ENCODE peak calls at places on chromosome 15, in eight cellular contexts. One of them, this sample, is unnamed.
A peak's percentile ranks its signal among the peaks of the same experiment; 100 is the strongest.

GRCh38 chr15:85603160-85603559 is 191.6 kb downstream of the KLHL25 start:
- ATAC-seq in sciatic nerve: no peak
- ATAC-seq in T-cell: no peak
- ATAC-seq in right cardiac atrium: no peak
- ATAC-seq in lower lobe of right lung: no peak
- ATAC-seq in RWPE2: no peak
- ATAC-seq in left lobe of liver: no peak
- ATAC-seq in Right ventricle myocardium superior: no peak
- ATAC-seq in this sample: no peak

GRCh38 chr15:39499701-39500100 is 81.2 kb upstream of the THBS1 start:
- ATAC-seq in right cardiac atrium: no peak
- ATAC-seq in Right ventricle myocardium superior: no peak
- ATAC-seq in sciatic nerve: no peak
- ATAC-seq in left lobe of liver: no peak
- ATAC-seq in RWPE2: no peak
- ATAC-seq in T-cell: no peak
- ATAC-seq in lower lobe of right lung: no peak
- ATAC-seq in this sample: no peak

GRCh38 chr15:39625451-39625850 is 44.6 kb downstream of the THBS1 start:
- ATAC-seq in left lobe of liver: no peak
- ATAC-seq in sciatic nerve: no peak
- ATAC-seq in lower lobe of right lung: no peak
- ATAC-seq in RWPE2: no peak
- ATAC-seq in right cardiac atrium: no peak
- ATAC-seq in T-cell: no peak
- ATAC-seq in Right ventricle myocardium superior: no peak
- ATAC-seq in this sample: no peak

GRCh38 chr15:65434201-65434600 is 11.5 kb upstream of the IGDCC4 start:
- ATAC-seq in RWPE2: no peak
- ATAC-seq in right cardiac atrium: no peak
- ATAC-seq in sciatic nerve: no peak
- ATAC-seq in lower lobe of right lung: no peak
- ATAC-seq in T-cell: no peak
- ATAC-seq in Right ventricle myocardium superior: no peak
- ATAC-seq in left lobe of liver: no peak
- ATAC-seq in this sample: no peak

GRCh38 chr15:58212909-58213526 is 74.8 kb downstream of the AQP9 start:
- ATAC-seq in right cardiac atrium: peak; percentile 56
- ATAC-seq in T-cell: no peak
- ATAC-seq in Right ventricle myocardium superior: peak; percentile 79
- ATAC-seq in lower lobe of right lung: peak; percentile 46
- ATAC-seq in sciatic nerve: peak; percentile 83
- ATAC-seq in left lobe of liver: peak; percentile 72
- ATAC-seq in RWPE2: peak; percentile 82
- ATAC-seq in this sample: no peak

GRCh38 chr15:68399096-68400065 is 32.6 kb downstream of the ITGA11 start:
- ATAC-seq in Right ventricle myocardium superior: no peak
- ATAC-seq in right cardiac atrium: no peak
- ATAC-seq in T-cell: no peak
- ATAC-seq in sciatic nerve: no peak
- ATAC-seq in lower lobe of right lung: no peak
- ATAC-seq in left lobe of liver: no peak
- ATAC-seq in RWPE2: no peak
- ATAC-seq in this sample: no peak

GRCh38 chr15:88657326-88658069 is 18.7 kb downstream of the ISG20 start:
- ATAC-seq in sciatic nerve: peak; percentile 70
- ATAC-seq in T-cell: no peak
- ATAC-seq in RWPE2: peak; percentile 11
- ATAC-seq in left lobe of liver: peak; percentile 83
- ATAC-seq in right cardiac atrium: peak; percentile 37
- ATAC-seq in Right ventricle myocardium superior: peak; percentile 55
- ATAC-seq in lower lobe of right lung: peak; percentile 47
- ATAC-seq in this sample: peak; percentile 36

GRCh38 chr15:31153531-31153930 is 52.0 kb upstream of the TRPM1 start:
- ATAC-seq in right cardiac atrium: no peak
- ATAC-seq in RWPE2: no peak
- ATAC-seq in lower lobe of right lung: no peak
- ATAC-seq in T-cell: no peak
- ATAC-seq in sciatic nerve: no peak
- ATAC-seq in Right ventricle myocardium superior: no peak
- ATAC-seq in left lobe of liver: no peak
- ATAC-seq in this sample: no peak

GRCh38 chr15:69843927-69844326 is 253.8 kb downstream of the TLE3 start:
- ATAC-seq in sciatic nerve: no peak
- ATAC-seq in left lobe of liver: no peak
- ATAC-seq in RWPE2: no peak
- ATAC-seq in T-cell: no peak
- ATAC-seq in Right ventricle myocardium superior: peak; percentile 93
- ATAC-seq in lower lobe of right lung: no peak
- ATAC-seq in right cardiac atrium: peak; percentile 85
- ATAC-seq in this sample: no peak

GRCh38 chr15:69468241-69469121 is 15.9 kb downstream of the RPLP1 start:
- ATAC-seq in Right ventricle myocardium superior: no peak
- ATAC-seq in sciatic nerve: no peak
- ATAC-seq in T-cell: peak; percentile 99
- ATAC-seq in right cardiac atrium: no peak
- ATAC-seq in left lobe of liver: no peak
- ATAC-seq in RWPE2: peak; percentile 87
- ATAC-seq in lower lobe of right lung: peak; percentile 91
- ATAC-seq in this sample: no peak